ENCODE peak calls at places on chromosomes 4 and X, in five cellular contexts. One of them, this sample, is unnamed.

GRCh38 chrX:17032351-17032750 is 85.9 kb downstream of the REPS2 start:
- DNase-seq in pancreas: peak; percentile 68
- DNase-seq in uterus: peak; percentile 31
- DNase-seq in lower lobe of right lung: no peak
- DNase-seq in GM23338: no peak
- DNase-seq in this sample: peak; percentile 62

GRCh38 chr4:168594121-168594520 is 97.3 kb downstream of the PALLD start:
- DNase-seq in pancreas: no peak
- DNase-seq in uterus: no peak
- DNase-seq in lower lobe of right lung: no peak
- DNase-seq in GM23338: no peak
- DNase-seq in this sample: no peak

GRCh38 chrX:120109378-120109777 is 6.3 kb downstream of the RHOXF1 start:
- DNase-seq in pancreas: no peak
- DNase-seq in uterus: no peak
- DNase-seq in lower lobe of right lung: no peak
- DNase-seq in GM23338: no peak
- DNase-seq in this sample: no peak

GRCh38 chr4:82667761-82668505 is 106.1 kb upstream of the TMEM150C start:
- DNase-seq in pancreas: no peak
- DNase-seq in uterus: no peak
- DNase-seq in lower lobe of right lung: no peak
- DNase-seq in GM23338: peak; percentile 34
- DNase-seq in this sample: no peak

GRCh38 chr4:176198316-176198903 is 3.0 kb upstream of the SPATA4 start:
- DNase-seq in pancreas: no peak
- DNase-seq in uterus: no peak
- DNase-seq in lower lobe of right lung: peak; percentile 49
- DNase-seq in GM23338: peak; percentile 65
- DNase-seq in this sample: no peak

GRCh38 chr4:47839259-47839658 is 1.4 kb upstream of the CORIN start:
- DNase-seq in pancreas: no peak
- DNase-seq in uterus: peak; percentile 18
- DNase-seq in lower lobe of right lung: no peak
- DNase-seq in GM23338: peak; percentile 61
- DNase-seq in this sample: no peak

GRCh38 chr4:125313497-125313896 is 1.3 kb upstream of the FAT4 start:
- DNase-seq in pancreas: peak; percentile 50
- DNase-seq in uterus: peak; percentile 17
- DNase-seq in lower lobe of right lung: no peak
- DNase-seq in GM23338: peak; percentile 94
- DNase-seq in this sample: peak; percentile 55

GRCh38 chrX:77743720-77744119 is 42.3 kb downstream of the ATRX start:
- DNase-seq in pancreas: no peak
- DNase-seq in uterus: no peak
- DNase-seq in lower lobe of right lung: no peak
- DNase-seq in GM23338: no peak
- DNase-seq in this sample: no peak

GRCh38 chrX:37846934-37847732 is at the start of gene DYNLT3:
- DNase-seq in pancreas: peak; percentile 82
- DNase-seq in uterus: peak; percentile 74
- DNase-seq in lower lobe of right lung: peak; percentile 90
- DNase-seq in GM23338: peak; percentile 79
- DNase-seq in this sample: peak; percentile 86

GRCh38 chr4:70183940-70184246 is 11.6 kb upstream of the ODAM start:
- DNase-seq in pancreas: no peak
- DNase-seq in uterus: no peak
- DNase-seq in lower lobe of right lung: no peak
- DNase-seq in GM23338: no peak
- DNase-seq in this sample: no peak

GRCh38 chrX:72347366-72347765 is 41.7 kb upstream of the CITED1 start:
- DNase-seq in pancreas: no peak
- DNase-seq in uterus: no peak
- DNase-seq in lower lobe of right lung: no peak
- DNase-seq in GM23338: no peak
- DNase-seq in this sample: no peak

GRCh38 chrX:2710041-2710471 is 19.0 kb downstream of the CD99 start:
- DNase-seq in pancreas: no peak
- DNase-seq in uterus: no peak
- DNase-seq in lower lobe of right lung: no peak
- DNase-seq in GM23338: no peak
- DNase-seq in this sample: peak; percentile 36

GRCh38 chr4:92066485-92066884 is 237.3 kb upstream of the GRID2 start:
- DNase-seq in pancreas: peak; percentile 24
- DNase-seq in uterus: no peak
- DNase-seq in lower lobe of right lung: no peak
- DNase-seq in GM23338: no peak
- DNase-seq in this sample: no peak

DNA sequence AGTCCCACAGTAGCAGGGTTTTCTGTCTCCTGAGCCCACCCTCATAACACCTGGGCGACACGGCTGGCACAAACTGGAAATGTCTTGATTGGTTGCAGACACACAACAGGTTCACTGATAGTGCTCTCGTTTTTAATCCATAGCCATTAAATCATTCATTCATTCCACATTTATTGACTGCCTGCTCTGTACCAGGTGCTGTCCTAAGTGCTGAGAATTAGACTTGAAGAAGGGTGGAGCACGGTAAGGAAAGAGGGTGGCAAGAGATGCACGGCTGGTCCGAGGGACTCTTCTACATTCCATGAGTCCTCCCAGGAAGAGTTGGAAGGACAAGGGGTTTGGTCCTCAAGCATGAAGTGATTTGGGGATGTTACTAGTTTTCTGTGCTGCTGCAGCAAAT is 100.0 kb downstream of the RELL1 start:
- DNase-seq in pancreas: no peak
- DNase-seq in uterus: no peak
- DNase-seq in lower lobe of right lung: no peak
- DNase-seq in GM23338: no peak
- DNase-seq in this sample: no peak
- H3K27ac ChIP-seq in pancreas: no peak overlapping the region
- H3K27ac ChIP-seq in uterus: no peak overlapping the region
- H3K27ac ChIP-seq in lower lobe of right lung: no peak overlapping the region
- H3K27ac ChIP-seq in GM23338: no peak overlapping the region
- H3K27ac ChIP-seq in this sample: no peak overlapping the region

GRCh38 chr4:524196-524595 is 25.2 kb downstream of the PIGG start:
- DNase-seq in pancreas: no peak
- DNase-seq in uterus: no peak
- DNase-seq in lower lobe of right lung: no peak
- DNase-seq in GM23338: no peak
- DNase-seq in this sample: no peak
- H3K36me3 ChIP-seq in pancreas: peaks cover 11% of the 10 kb centered on the region
- H3K36me3 ChIP-seq in uterus: no peaks in the 10 kb centered on the region
- H3K36me3 ChIP-seq in lower lobe of right lung: peaks cover 85% of the 10 kb centered on the region
- H3K36me3 ChIP-seq in GM23338: peaks cover 10% of the 10 kb centered on the region
- H3K36me3 ChIP-seq in this sample: no peaks in the 10 kb centered on the region

GRCh38 chr4:119725688-119726330 is 97.2 kb upstream of the PDE5A start:
- DNase-seq in pancreas: no peak
- DNase-seq in uterus: no peak
- DNase-seq in lower lobe of right lung: no peak
- DNase-seq in GM23338: peak; percentile 56
- DNase-seq in this sample: no peak
- H3K27ac ChIP-seq in pancreas: no peak overlapping the region
- H3K27ac ChIP-seq in uterus: no peak overlapping the region
- H3K27ac ChIP-seq in lower lobe of right lung: no peak overlapping the region
- H3K27ac ChIP-seq in GM23338: no peak overlapping the region
- H3K27ac ChIP-seq in this sample: peak overlapping the region; percentile 55

DNA sequence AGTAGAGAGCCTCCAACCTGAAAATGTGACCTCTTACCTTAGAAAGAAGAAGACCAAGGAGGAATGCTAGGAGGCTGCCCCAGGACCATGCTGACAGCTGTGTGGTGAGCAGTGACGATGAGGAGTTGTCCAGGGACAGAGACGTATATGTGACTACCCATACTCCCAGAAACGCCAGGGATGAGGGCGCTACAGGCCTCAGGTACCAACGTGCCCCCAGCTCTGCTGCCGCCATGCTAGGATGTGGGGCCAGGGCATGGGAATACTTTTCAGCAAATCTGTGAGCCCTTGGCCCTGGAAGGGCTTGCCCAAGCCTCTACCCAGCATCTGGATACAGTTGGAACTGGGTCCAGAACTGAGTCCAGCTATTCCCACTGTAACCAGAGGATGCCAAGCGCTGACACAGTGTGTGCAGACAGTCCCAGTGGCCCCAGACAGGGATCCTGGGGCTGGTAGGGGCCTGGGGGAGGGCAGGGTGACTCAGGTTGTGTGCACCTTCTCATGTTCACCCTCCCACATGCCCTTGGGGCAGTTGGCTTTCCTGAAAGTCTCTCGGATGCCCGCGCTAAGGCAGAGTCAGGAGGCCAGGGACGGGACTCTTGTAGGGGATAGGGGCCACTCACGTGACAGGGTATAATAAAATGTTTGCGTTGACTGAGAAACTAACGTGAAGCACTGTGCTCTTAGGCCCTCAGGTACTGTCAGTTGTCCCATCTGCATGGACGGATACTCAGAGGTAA is 23.9 kb upstream of the FAM193A start:
- DNase-seq in pancreas: no peak
- DNase-seq in uterus: no peak
- DNase-seq in lower lobe of right lung: no peak
- DNase-seq in GM23338: no peak
- DNase-seq in this sample: no peak
- H3K36me3 ChIP-seq in pancreas: peaks cover 15% of the 10 kb centered on the region
- H3K36me3 ChIP-seq in uterus: no peaks in the 10 kb centered on the region
- H3K36me3 ChIP-seq in lower lobe of right lung: peaks cover 82% of the 10 kb centered on the region
- H3K36me3 ChIP-seq in GM23338: peaks cover 22% of the 10 kb centered on the region
- H3K36me3 ChIP-seq in this sample: no peaks in the 10 kb centered on the region

GRCh38 chr4:107402291-107402690 is 317.7 kb downstream of the PAPSS1 start:
- DNase-seq in pancreas: no peak
- DNase-seq in uterus: no peak
- DNase-seq in lower lobe of right lung: no peak
- DNase-seq in GM23338: no peak
- DNase-seq in this sample: no peak
- H3K27ac ChIP-seq in pancreas: no peak overlapping the region
- H3K27ac ChIP-seq in uterus: no peak overlapping the region
- H3K27ac ChIP-seq in lower lobe of right lung: no peak overlapping the region
- H3K27ac ChIP-seq in GM23338: no peak overlapping the region
- H3K27ac ChIP-seq in this sample: no peak overlapping the region

GRCh38 chrX:53587795-53588194 is 98.7 kb downstream of the HUWE1 start:
- DNase-seq in pancreas: no peak
- DNase-seq in uterus: no peak
- DNase-seq in lower lobe of right lung: no peak
- DNase-seq in GM23338: no peak
- DNase-seq in this sample: no peak

GRCh38 chrX:53580742-53581504 is 105.6 kb downstream of the HUWE1 start:
- DNase-seq in pancreas: no peak
- DNase-seq in uterus: no peak
- DNase-seq in lower lobe of right lung: no peak
- DNase-seq in GM23338: no peak
- DNase-seq in this sample: no peak

GRCh38 chrX:53584891-53585290 is 101.6 kb downstream of the HUWE1 start:
- DNase-seq in pancreas: no peak
- DNase-seq in uterus: no peak
- DNase-seq in lower lobe of right lung: no peak
- DNase-seq in GM23338: no peak
- DNase-seq in this sample: no peak

DNA sequence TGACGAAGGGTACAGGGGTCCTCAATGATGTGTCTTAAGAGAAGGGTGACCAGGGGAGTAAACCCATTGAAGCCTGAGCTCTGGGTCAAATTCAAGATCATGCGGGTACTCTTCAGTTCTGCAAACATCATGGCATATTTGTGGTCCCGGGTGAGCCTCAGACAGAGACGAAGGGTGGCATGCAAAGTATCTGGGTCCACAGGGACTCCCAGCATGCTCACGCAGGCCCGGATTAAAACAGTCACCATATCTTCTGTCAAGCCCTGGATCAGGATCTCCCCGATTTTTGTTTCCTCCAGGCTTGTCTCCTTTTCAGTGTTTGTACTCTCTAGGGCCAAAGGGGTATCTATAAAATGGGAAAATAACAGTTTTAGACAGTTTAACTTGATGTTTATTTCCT is 102.9 kb downstream of the HUWE1 start:
- DNase-seq in pancreas: no peak
- DNase-seq in uterus: no peak
- DNase-seq in lower lobe of right lung: no peak
- DNase-seq in GM23338: no peak
- DNase-seq in this sample: no peak
- H3K36me3 ChIP-seq in pancreas: no peaks in the 10 kb centered on the region
- H3K36me3 ChIP-seq in uterus: no peaks in the 10 kb centered on the region
- H3K36me3 ChIP-seq in lower lobe of right lung: peaks cover 86% of the 10 kb centered on the region
- H3K36me3 ChIP-seq in GM23338: peaks cover 72% of the 10 kb centered on the region
- H3K36me3 ChIP-seq in this sample: no peaks in the 10 kb centered on the region